ENCODE peak calls at places on chromosome 4, in five cellular contexts. K is endothelial cell of umbilical vein, V is suprapubic skin, G is LNCaP clone FGC, U is colonic mucosa. W is an unnamed sample.

GRCh38 chr4:110005461-110006056 is 92.9 kb downstream of the EGF start:
- DNase-seq in K (peak), G (peak), U (no peak), V (no peak), W (peak)

GRCh38 chr4:156330436-156331031 is 376.9 kb upstream of the CTSO start:
- DNase-seq in U (peak), G (no peak), V (no peak), K (no peak), W (no peak)

GRCh38 chr4:173506780-173507211 is 23.2 kb downstream of the HAND2 start:
- DNase-seq in K (no peak), U (no peak), V (peak), G (no peak), W (peak)

GRCh38 chr4:93810340-93810992 is 18.1 kb upstream of the ATOH1 start:
- DNase-seq in K (no peak), V (no peak), U (peak), G (no peak), W (no peak)

GRCh38 chr4:15556533-15556932 is 86.9 kb downstream of the CC2D2A start:
- DNase-seq in U (no peak), K (no peak), V (no peak), G (no peak), W (no peak)

GRCh38 chr4:1244978-1245471 is 3.9 kb downstream of the CTBP1 start:
- DNase-seq in U (no peak), K (no peak), V (peak), G (no peak), W (no peak)

GRCh38 chr4:48557478-48557877 is 67.4 kb downstream of the ZAR1 start:
- DNase-seq in U (no peak), G (no peak), V (no peak), K (no peak), W (no peak)

GRCh38 chr4:183989471-183989870 is 84.4 kb downstream of the STOX2 start:
- DNase-seq in V (no peak), G (peak), K (no peak), U (no peak), W (no peak)

GRCh38 chr4:38242110-38242509 is 281.9 kb downstream of the PTTG2 start:
- DNase-seq in G (no peak), K (no peak), U (no peak), V (no peak), W (no peak)

GRCh38 chr4:121551881-121552280 is 144.9 kb downstream of the ANXA5 start:
- DNase-seq in V (no peak), K (peak), U (no peak), G (no peak), W (no peak)

GRCh38 chr4:170231377-170231776 is 141.6 kb upstream of the AADAT start:
- DNase-seq in U (no peak), V (no peak), K (no peak), G (no peak), W (no peak)

GRCh38 chr4:110394871-110395270 is 81.1 kb upstream of the ENPEP start:
- DNase-seq in U (no peak), V (no peak), G (no peak), K (no peak), W (no peak)

GRCh38 chr4:141158219-141158618 is 24.9 kb upstream of the RNF150 start:
- DNase-seq in G (peak), V (no peak), K (peak), U (no peak), W (no peak)

GRCh38 chr4:187204389-187204920 is 480.8 kb upstream of the FAT1 start:
- DNase-seq in V (no peak), G (no peak), K (no peak), U (no peak), W (no peak)

GRCh38 chr4:57193996-57194675 is 84.0 kb upstream of the IGFBP7 start:
- DNase-seq in U (no peak), K (no peak), G (no peak), V (no peak), W (no peak)

GRCh38 chr4:7912826-7913225 is 26.8 kb downstream of the AFAP1 start:
- DNase-seq in K (no peak), U (no peak), G (no peak), V (no peak), W (no peak)

GRCh38 chr4:44660396-44660795 is 9.0 kb upstream of the YIPF7 start:
- DNase-seq in G (no peak), K (no peak), U (no peak), V (no peak), W (no peak)

GRCh38 chr4:139603576-139604387 is 47.8 kb upstream of the SETD7 start:
- DNase-seq in U (peak), V (no peak), G (no peak), K (peak), W (peak)

GRCh38 chr4:158624889-158625478 is 46.7 kb downstream of the C4orf46 start:
- DNase-seq in K (peak), U (peak), G (peak), V (no peak), W (peak)

GRCh38 chr4:73860175-73860574 is 7.1 kb downstream of the PF4V1 start:
- DNase-seq in V (no peak), U (no peak), K (no peak), G (no peak), W (no peak)

GRCh38 chr4:30116401-30116800 is 603.8 kb upstream of the PCDH7 start:
- DNase-seq in G (no peak), U (no peak), V (no peak), K (no peak), W (no peak)

GRCh38 chr4:41200486-41201017 is 13.8 kb downstream of the APBB2 start:
- DNase-seq in G (no peak), U (no peak), K (peak), V (no peak), W (no peak)

GRCh38 chr4:188110036-188110435 is 633 bp upstream of the TRIML2 start:
- DNase-seq in U (no peak), G (no peak), K (no peak), V (no peak), W (no peak)

GRCh38 chr4:24476209-24476781 is 108.1 kb downstream of the DHX15 start:
- DNase-seq in K (peak), U (no peak), V (no peak), G (no peak), W (peak)

DNA sequence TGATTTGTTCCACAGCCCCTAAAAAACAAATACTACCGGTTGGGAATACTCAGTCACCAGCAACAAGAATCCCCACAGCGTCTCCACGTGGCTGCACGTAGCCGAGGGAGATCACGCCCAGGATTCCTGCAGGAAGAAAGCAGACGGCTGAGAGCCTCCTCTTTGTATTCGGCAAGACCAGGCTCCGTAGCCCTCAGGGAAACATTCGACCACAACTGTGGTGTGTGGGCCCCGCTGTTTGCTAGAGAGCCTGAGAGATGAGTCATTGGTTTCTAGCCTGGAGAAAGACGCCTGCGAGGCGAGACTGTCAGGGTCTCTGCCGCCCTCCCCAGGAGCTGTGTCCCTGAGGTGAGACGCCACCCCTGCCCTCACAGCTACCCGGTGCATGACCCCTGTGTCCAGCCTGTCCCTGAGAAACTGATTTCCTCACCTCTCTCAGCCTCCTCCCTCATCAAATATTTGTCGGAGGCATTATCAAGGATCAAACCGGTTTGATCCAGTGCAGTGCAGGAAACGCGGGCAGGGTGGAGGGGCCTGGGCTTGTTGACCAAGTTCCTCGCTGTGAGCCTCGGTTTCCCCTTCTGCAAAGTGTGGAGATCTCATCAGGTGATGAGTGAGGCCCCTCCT is 4.7 kb upstream of the S100P start:
- DNase-seq in V (no peak), U (peak), K (peak), G (no peak), W (peak)
- TF ChIP-seq CTCF in V (no peak), U (no peak), K (no peak), G (no peak), W (no peak)

GRCh38 chr4:185837415-185838103 is 25.6 kb upstream of the SORBS2 start:
- DNase-seq in V (no peak), G (no peak), K (peak), U (no peak), W (no peak)

GRCh38 chr4:185839770-185840169 is 27.8 kb upstream of the SORBS2 start:
- DNase-seq in U (no peak), V (no peak), G (no peak), K (no peak), W (no peak)

GRCh38 chr4:185839204-185839712 is 27.3 kb upstream of the SORBS2 start:
- DNase-seq in K (peak), G (peak), V (no peak), U (peak), W (no peak)

GRCh38 chr4:185838104-185838452 is 26.1 kb upstream of the SORBS2 start:
- DNase-seq in V (no peak), G (no peak), K (no peak), U (no peak), W (no peak)

GRCh38 chr4:185838514-185839203 is 26.7 kb upstream of the SORBS2 start:
- DNase-seq in K (no peak), U (no peak), V (no peak), G (no peak), W (no peak)
- TF ChIP-seq CTCF in K (no peak), U (no peak), V (no peak), G (no peak), W (no peak)

DNA sequence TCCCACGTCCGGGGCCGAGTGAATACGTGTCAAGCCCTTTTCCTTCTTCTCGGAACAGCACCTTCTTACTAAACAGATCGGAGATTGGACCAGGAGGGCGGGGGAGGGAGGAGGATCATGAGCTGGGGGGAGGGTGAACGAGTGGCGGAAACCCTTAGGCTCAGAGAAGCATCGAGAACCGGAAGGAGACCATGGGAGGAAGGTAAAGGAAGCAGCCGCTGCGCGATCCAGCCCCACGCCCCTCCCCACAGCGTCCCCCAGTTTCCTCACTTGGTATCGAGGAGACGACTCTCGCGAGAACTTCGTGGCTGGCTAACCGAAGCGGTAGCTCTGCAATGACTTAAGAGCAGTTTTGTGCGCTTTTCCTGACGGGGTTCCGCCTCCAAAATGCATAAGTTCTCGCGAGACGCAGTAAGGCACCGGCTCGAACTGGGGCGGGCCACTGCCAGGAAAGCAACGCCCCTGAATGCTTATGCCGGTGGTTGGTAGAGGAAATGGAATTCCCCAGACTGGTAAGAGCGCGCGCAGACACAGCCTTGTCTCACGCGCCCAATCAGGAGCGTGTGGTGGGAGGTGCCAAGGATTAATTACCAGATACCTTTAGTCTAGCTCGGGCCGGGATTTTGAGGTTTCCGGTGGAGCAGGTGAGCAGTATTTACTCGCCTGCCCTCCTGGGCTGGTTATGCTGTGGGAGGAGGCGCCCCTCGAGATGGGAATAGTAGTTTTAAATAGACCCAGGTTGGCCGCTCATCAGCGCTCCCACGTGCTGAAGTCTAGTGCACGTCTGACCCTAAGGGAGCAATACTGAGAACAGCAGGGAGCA is 534 bp upstream of the UBE2D3 start:
- DNase-seq in K (peak), V (peak), U (peak), G (peak), W (peak)
- TF ChIP-seq CTCF in K (no peak), V (no peak), U (no peak), G (no peak), W (peak)

DNA sequence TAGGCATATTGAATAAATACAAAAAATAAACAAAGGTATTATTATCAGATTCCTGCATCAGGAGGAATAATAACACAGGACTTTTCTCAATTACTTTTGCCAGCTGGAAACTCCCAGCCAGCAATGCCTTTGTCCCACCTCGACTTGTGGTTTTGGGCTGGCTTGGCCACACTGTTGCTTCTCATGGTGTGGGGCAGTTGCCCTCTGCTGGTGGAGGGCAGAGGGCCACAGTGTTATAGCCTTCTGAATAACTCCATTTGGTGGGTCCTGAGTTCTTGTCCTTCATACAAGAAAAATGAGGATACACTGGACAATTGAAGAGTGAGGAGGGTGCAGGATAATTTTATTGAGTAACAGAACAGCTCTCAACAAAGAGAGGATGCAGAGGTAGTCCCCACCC is 1206.0 kb upstream of the ADGRL3 start:
- DNase-seq in G (no peak), V (no peak), U (no peak), K (no peak), W (no peak)
- TF ChIP-seq CTCF in G (no peak), V (no peak), U (no peak), K (no peak), W (no peak)

DNA sequence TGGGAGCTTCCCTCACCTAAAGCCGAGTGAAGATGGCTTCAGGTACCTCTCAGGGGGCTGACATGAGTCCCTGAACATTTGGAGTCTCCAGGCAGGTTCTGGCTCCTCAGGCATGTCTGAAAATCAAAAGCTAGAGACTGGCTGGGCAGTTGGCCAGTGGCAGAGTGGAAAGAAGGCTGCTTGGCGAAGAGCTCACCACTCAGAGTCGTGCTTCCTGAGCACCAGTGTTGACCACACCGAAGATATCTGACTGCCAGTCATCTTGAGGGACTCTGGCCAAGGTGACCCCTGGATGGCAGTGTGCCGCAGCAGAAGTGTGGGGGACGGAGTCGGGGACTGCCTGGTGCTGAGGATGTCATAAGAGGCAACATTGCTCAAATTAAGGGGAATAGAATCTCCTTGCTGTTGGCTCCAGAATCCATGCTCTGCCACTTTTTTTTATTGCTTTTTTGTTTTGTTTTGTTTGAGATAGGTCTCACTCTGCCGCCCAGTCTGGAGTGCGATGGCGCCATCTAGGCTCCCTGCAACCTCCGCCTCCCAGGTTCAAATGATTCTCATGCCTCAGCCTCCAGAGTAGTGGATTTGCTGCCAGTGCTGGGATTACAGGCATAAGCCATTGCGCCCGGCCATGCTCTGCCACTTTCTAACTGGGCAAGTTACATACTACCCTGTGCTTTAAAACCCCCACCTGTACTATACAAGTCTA is 172.5 kb upstream of the GATB start:
- DNase-seq in K (no peak), U (no peak), G (no peak), V (no peak), W (no peak)
- TF ChIP-seq CTCF in K (no peak), U (no peak), G (no peak), V (no peak), W (peak)

GRCh38 chr4:17939061-17939460 is 82.5 kb downstream of the LCORL start:
- DNase-seq in G (no peak), V (no peak), U (no peak), K (no peak), W (no peak)

GRCh38 chr4:17932041-17932440 is 89.5 kb downstream of the LCORL start:
- DNase-seq in V (no peak), K (no peak), U (no peak), G (no peak), W (no peak)

DNA sequence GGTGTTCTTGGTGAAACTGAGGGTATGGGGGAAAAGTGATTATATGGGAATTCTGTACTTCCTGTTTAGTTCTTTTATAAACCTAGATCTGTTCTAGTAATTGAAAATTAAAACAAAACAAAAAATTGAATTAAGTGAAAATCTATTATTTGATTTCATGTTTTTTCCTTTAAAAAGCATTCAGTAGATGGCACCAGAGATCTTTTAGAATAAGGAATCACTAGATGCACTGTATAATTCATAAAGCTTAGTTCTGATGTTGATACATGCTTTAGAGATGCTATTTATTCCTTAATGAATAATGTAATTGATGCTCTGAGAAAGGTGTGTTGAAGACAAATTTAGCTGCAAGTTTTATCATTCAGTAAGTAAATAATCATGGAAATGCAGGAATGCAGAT is 87.3 kb downstream of the LCORL start:
- DNase-seq in K (no peak), U (no peak), V (no peak), G (no peak), W (no peak)
- TF ChIP-seq CTCF in K (no peak), U (no peak), V (no peak), G (peak), W (no peak)

DNA sequence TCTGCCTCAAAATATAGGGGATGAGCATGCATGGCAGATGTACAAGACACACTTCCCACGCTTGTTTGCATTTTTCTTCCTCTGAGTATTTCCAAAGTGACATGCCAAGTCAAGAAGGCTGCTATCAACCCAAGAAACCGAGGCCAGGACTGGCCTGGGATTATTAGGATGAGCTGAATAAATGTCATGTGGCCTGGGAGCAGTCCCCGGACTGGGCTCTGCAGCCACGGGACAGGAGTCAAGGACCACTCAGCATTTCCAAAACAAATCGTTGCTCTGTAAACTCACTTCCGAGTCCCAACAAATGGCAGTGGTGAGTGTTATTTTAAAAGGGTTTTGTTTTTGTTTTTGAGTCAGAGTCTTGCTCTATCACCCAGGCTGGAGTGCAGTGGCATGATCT is 24.9 kb downstream of the SLC34A2 start:
- DNase-seq in G (no peak), V (no peak), U (no peak), K (no peak), W (no peak)
- TF ChIP-seq CTCF in G (no peak), V (no peak), U (no peak), K (no peak), W (no peak)

GRCh38 chr4:81628489-81628888 is 156.8 kb upstream of the RASGEF1B start:
- DNase-seq in G (no peak), V (no peak), K (no peak), U (no peak), W (no peak)
- TF ChIP-seq CTCF in G (no peak), V (no peak), K (no peak), U (no peak), W (no peak)

W was measured in GM13977.